ENCODE peak calls at places on chromosome 12, in ten cellular contexts. N is omental fat pad, R is prostate gland, P is NB4, B is astrocyte, W is A549, K is GM12864, O is brain microvascular endothelial cell, I is dorsolateral prefrontal cortex, M is HFF-Myc. D is an unnamed sample.

GRCh38 chr12:30622509-30622908 is 73.2 kb downstream of the IPO8 start:
- DNase-seq in P (peak), R (no peak), N (no peak), K (peak), W (no peak), O (peak), B (peak), I (no peak), M (no peak), D (peak)

GRCh38 chr12:109961612-109962011 is 34.6 kb downstream of the GIT2 start:
- DNase-seq in N (no peak), I (no peak), K (no peak), W (no peak), O (no peak), M (no peak), B (peak), R (no peak), P (no peak), D (no peak)

GRCh38 chr12:115468087-115468510 is 784.1 kb upstream of the TBX3 start:
- DNase-seq in W (peak), N (no peak), R (no peak), I (no peak), P (no peak), M (no peak), B (peak), K (no peak), O (peak), D (no peak)

GRCh38 chr12:111635524-111635923 is 36.4 kb upstream of the ATXN2 start:
- DNase-seq in B (peak), P (peak), R (no peak), K (no peak), M (no peak), I (no peak), N (no peak), W (no peak), O (no peak), D (no peak)

GRCh38 chr12:95970905-95971304 is 25.2 kb downstream of the HAL start:
- DNase-seq in N (no peak), P (no peak), B (peak), O (no peak), R (no peak), W (no peak), M (no peak), K (no peak), I (no peak), D (no peak)

GRCh38 chr12:10501031-10501430 is 4.7 kb upstream of the EIF2S3B start:
- DNase-seq in K (no peak), P (peak), M (no peak), O (no peak), N (no peak), I (no peak), B (no peak), W (no peak), R (no peak), D (no peak)

GRCh38 chr12:123571343-123571813 is 13.0 kb upstream of the TMED2 start:
- DNase-seq in W (peak), P (peak), B (peak), O (peak), K (no peak), I (no peak), N (peak), R (no peak), M (no peak), D (no peak)

GRCh38 chr12:96720363-96720705 is 186.7 kb upstream of the NEDD1 start:
- DNase-seq in P (peak), M (no peak), K (no peak), N (no peak), O (peak), R (peak), I (no peak), W (peak), B (no peak), D (peak)

GRCh38 chr12:105864316-105864715 is 274.4 kb downstream of the NUAK1 start:
- DNase-seq in W (no peak), N (no peak), R (no peak), P (no peak), O (no peak), I (no peak), M (no peak), K (no peak), B (no peak), D (no peak)

GRCh38 chr12:24695103-24695502 is 253.8 kb downstream of the BCAT1 start:
- DNase-seq in I (no peak), O (no peak), B (no peak), W (no peak), R (no peak), N (no peak), K (no peak), M (no peak), P (no peak), D (no peak)

GRCh38 chr12:47995976-47996375 is 8.3 kb downstream of the COL2A1 start:
- DNase-seq in M (no peak), K (no peak), R (peak), I (peak), N (no peak), B (peak), W (no peak), O (peak), P (no peak), D (no peak)

GRCh38 chr12:23954332-23954731 is 4.9 kb upstream of the SOX5 start:
- DNase-seq in O (peak), W (no peak), R (no peak), M (no peak), P (no peak), N (no peak), I (no peak), K (no peak), B (peak), D (no peak)

GRCh38 chr12:123089631-123090353 is 61.1 kb downstream of the PITPNM2 start:
- DNase-seq in M (peak), B (peak), N (no peak), I (no peak), O (peak), K (no peak), W (peak), R (no peak), P (peak), D (no peak)

GRCh38 chr12:31991815-31992214 is 32.6 kb downstream of the RESF1 start:
- DNase-seq in K (no peak), W (no peak), N (no peak), I (no peak), M (no peak), R (no peak), O (no peak), P (no peak), B (no peak), D (no peak)

GRCh38 chr12:114226241-114226928 is 179.6 kb downstream of the TBX5 start:
- DNase-seq in O (no peak), I (no peak), W (no peak), K (no peak), B (no peak), N (no peak), R (no peak), M (no peak), P (peak), D (no peak)

GRCh38 chr12:124620606-124621295 is 53.3 kb upstream of the NCOR2 start:
- DNase-seq in O (no peak), B (peak), W (no peak), I (no peak), P (no peak), K (no peak), N (no peak), R (no peak), M (no peak), D (no peak)

GRCh38 chr12:62724285-62724684 is 210.7 kb downstream of the PPM1H start:
- DNase-seq in K (no peak), O (no peak), N (no peak), R (no peak), B (no peak), M (no peak), P (no peak), W (no peak), I (no peak), D (no peak)

GRCh38 chr12:24991209-24992049 is 42.5 kb upstream of the BCAT1 start:
- DNase-seq in O (peak), M (peak), B (peak), I (no peak), N (no peak), K (peak), R (peak), W (peak), P (peak), D (peak)

GRCh38 chr12:89748791-89749190 is 40.2 kb upstream of the ATP2B1 start:
- DNase-seq in B (no peak), I (no peak), N (no peak), M (no peak), W (no peak), R (no peak), O (no peak), P (no peak), K (no peak), D (no peak)

GRCh38 chr12:114316076-114316475 is 89.9 kb downstream of the TBX5 start:
- DNase-seq in N (no peak), B (peak), I (no peak), P (no peak), M (no peak), W (no peak), O (peak), R (no peak), K (no peak), D (no peak)

GRCh38 chr12:68020049-68020448 is 30.8 kb downstream of the IFNG-AS1 start:
- DNase-seq in W (no peak), O (no peak), R (no peak), I (no peak), M (no peak), N (no peak), P (no peak), B (no peak), K (no peak), D (no peak)

GRCh38 chr12:101823891-101824290 is 6.9 kb downstream of the GNPTAB start:
- DNase-seq in M (peak), W (peak), N (no peak), R (peak), P (peak), O (peak), B (no peak), K (no peak), I (no peak), D (peak)

GRCh38 chr12:124720687-124721500 is 142.8 kb downstream of the SCARB1 start:
- DNase-seq in R (peak), W (no peak), M (no peak), I (peak), O (no peak), N (no peak), K (no peak), P (no peak), B (peak), D (no peak)

GRCh38 chr12:5723711-5724252 is 221.3 kb downstream of the ANO2 start:
- DNase-seq in W (no peak), P (no peak), R (no peak), I (no peak), K (no peak), M (no peak), O (no peak), B (no peak), N (no peak), D (no peak)

GRCh38 chr12:12903642-12904609 is 12.6 kb downstream of the GPRC5A start:
- DNase-seq in K (no peak), P (peak), M (no peak), R (no peak), W (no peak), O (no peak), I (no peak), B (no peak), N (no peak), D (no peak)

GRCh38 chr12:105253882-105254513 is 18.0 kb upstream of the APPL2 start:
- DNase-seq in B (peak), W (peak), P (no peak), O (peak), N (no peak), R (no peak), M (peak), K (no peak), I (no peak), D (no peak)

GRCh38 chr12:65935906-65936528 is 111.7 kb downstream of the HMGA2 start:
- DNase-seq in W (no peak), K (no peak), N (no peak), B (no peak), O (no peak), M (no peak), R (no peak), P (no peak), I (no peak), D (no peak)

GRCh38 chr12:94282675-94283074 is 134.3 kb downstream of the PLXNC1 start:
- DNase-seq in N (no peak), R (no peak), P (no peak), I (no peak), O (no peak), M (no peak), W (no peak), B (no peak), K (no peak), D (no peak)

GRCh38 chr12:39420043-39420442 is 22.9 kb downstream of the KIF21A start:
- DNase-seq in O (no peak), M (no peak), P (no peak), W (no peak), I (no peak), B (no peak), R (no peak), N (no peak), K (no peak), D (no peak)

DNA sequence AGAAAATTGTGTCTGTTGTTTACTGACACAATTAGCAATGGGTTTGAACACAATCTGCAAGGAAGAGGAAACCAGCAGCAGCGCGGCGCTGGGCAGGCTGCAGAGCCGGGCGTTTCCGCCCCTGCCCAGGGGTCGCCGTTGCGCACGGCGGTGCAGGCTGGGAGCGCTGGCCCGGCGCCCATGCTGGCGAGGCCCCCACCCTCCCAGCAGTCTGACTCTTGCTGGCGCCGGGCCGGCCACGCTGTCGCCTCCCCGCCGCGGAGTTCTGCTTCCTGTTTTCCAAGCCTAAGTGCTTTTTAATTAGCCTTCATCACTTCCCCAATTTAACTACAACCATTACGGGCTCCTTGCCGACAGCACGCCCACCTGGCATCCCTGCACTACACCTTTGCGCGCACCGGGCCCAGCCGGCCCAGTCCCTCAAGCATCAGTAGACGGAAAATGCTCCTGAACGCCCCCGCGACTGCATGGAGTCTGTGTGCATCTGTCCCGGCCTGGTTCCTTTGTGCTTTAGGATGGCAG is 212.1 kb downstream of the GXYLT1 start:
- DNase-seq in I (peak), N (no peak), P (peak), R (no peak), K (no peak), W (no peak), O (no peak), M (no peak), B (peak), D (peak)
- TF ChIP-seq CTCF in I (peak), N (no peak), P (no peak), R (no peak), K (no peak), W (no peak), O (no peak), M (no peak), B (no peak), D (no peak)

DNA sequence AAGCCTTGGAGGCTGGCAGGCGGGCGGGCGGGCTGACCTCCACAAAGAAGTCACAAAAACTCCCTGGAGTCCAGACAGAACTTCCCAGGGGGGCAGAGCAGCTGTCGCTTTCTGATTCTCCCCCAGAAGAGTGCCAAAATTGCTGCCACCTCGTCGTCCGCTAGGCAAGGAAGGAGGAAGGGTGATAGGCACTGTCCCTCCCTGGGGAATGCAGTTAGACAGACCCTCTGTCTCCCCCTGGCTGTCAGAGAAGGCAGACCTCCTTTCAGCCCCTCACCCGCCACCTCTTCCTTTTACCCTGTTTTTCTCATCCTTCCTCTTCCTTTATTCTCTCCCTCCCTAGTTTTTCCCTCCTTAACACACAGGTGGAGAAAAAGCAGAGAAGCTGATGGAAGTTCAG is 18.7 kb downstream of the GRIN2B start:
- DNase-seq in B (no peak), I (no peak), O (no peak), M (no peak), K (no peak), N (no peak), R (no peak), P (peak), W (peak), D (no peak)
- TF ChIP-seq CTCF in B (no peak), I (peak), O (peak), M (no peak), K (peak), N (no peak), R (no peak), P (peak), W (peak), D (peak)

DNA sequence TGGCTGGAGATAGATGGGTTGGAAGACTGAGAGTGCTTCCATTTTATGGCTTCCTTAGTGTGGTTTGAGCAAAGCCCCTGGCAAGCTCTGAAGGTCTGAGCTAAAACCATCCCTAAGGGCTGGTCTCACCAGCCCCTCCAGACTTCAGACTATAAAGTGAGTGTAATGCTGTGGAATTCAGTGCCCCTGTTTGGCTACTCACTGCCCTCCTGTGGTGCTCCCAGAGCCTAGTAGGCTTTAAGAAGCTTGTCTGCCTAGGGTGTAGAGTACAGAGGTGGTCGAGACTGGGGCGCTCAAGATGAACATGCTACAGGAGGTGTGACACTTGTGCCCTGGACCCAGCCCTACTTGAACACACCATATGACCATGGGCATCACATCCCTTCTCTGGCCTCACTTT is 246.7 kb upstream of the FKBP4 start:
- DNase-seq in I (no peak), N (no peak), P (peak), O (no peak), B (no peak), M (no peak), K (no peak), W (no peak), R (no peak), D (no peak)
- TF ChIP-seq CTCF in I (no peak), N (no peak), P (no peak), O (no peak), B (no peak), M (no peak), K (peak), W (no peak), R (no peak), D (no peak)

GRCh38 chr12:57763881-57764661 is 2.8 kb downstream of the CYP27B1 start:
- DNase-seq in M (no peak), R (no peak), O (no peak), K (no peak), W (no peak), B (no peak), I (no peak), P (no peak), N (no peak), D (no peak)

GRCh38 chr12:57765698-57766463 is 997 bp downstream of the CYP27B1 start:
- DNase-seq in K (no peak), I (no peak), B (no peak), N (no peak), R (no peak), P (no peak), O (no peak), W (no peak), M (no peak), D (no peak)

GRCh38 chr12:57766464-57767311 is at the start of gene CYP27B1:
- DNase-seq in W (no peak), B (no peak), R (no peak), I (no peak), N (no peak), P (peak), K (no peak), O (no peak), M (no peak), D (no peak)

GRCh38 chr12:57764662-57765002 is 2.2 kb downstream of the CYP27B1 start:
- DNase-seq in O (no peak), W (no peak), K (no peak), M (no peak), R (no peak), B (no peak), I (no peak), N (no peak), P (no peak), D (no peak)

DNA sequence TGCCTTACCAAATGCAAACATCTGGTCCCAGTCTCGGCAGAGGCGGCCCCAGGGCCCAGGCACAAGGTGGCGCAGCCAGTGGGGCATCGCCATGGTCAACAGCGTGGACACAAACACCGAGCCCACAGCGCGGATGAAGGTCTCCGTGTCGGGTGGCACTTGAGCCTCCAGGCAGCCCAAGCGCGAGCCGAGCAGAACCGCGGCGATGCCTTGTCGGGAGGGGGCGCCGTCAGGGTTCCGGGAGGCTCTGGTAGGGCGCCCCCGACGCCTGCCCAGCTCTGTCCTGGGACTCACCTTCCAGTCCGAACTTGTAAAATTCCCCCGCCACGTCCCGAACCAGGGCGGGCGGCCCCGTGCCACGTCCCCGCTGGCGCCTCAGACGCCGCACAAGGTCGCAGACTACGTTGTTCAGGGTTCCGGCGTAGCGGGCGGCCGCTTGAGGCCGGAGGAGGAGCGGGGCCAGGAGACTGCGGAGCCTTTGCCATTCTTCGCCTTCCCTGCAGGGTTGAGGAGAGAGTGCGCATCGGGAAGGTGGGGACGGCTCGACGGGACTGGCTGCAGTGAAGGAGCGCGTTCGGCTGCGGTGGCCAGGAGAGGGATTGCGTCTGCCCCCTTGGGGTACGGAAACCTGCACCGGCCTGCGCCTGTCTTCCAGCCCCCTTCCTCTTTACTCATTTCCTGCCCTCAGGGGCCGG is 1.7 kb downstream of the CYP27B1 start:
- DNase-seq in M (no peak), W (peak), R (no peak), P (peak), N (no peak), K (no peak), B (no peak), I (no peak), O (no peak), D (no peak)
- TF ChIP-seq CTCF in M (peak), W (peak), R (peak), P (peak), N (no peak), K (peak), B (no peak), I (no peak), O (peak), D (peak)

GRCh38 chr12:76552343-76552938 is 7.1 kb downstream of the OSBPL8 start:
- DNase-seq in M (no peak), N (no peak), K (no peak), O (no peak), I (no peak), W (no peak), B (peak), P (no peak), R (no peak), D (no peak)

GRCh38 chr12:76555797-76556196 is 3.8 kb downstream of the OSBPL8 start:
- DNase-seq in R (no peak), M (no peak), W (no peak), N (no peak), O (no peak), K (no peak), P (no peak), B (no peak), I (no peak), D (no peak)

GRCh38 chr12:76554411-76555225 is 5.0 kb downstream of the OSBPL8 start:
- DNase-seq in B (no peak), M (no peak), R (no peak), W (no peak), O (no peak), P (no peak), K (no peak), N (no peak), I (no peak), D (no peak)

GRCh38 chr12:76556373-76556772 is 3.2 kb downstream of the OSBPL8 start:
- DNase-seq in R (no peak), W (no peak), P (no peak), K (no peak), O (no peak), I (no peak), N (no peak), M (no peak), B (no peak), D (no peak)

GRCh38 chr12:76555226-76555767 is 4.3 kb downstream of the OSBPL8 start:
- DNase-seq in O (no peak), P (no peak), K (no peak), I (no peak), W (no peak), R (no peak), B (no peak), N (no peak), M (no peak), D (no peak)
- TF ChIP-seq CTCF in O (no peak), P (no peak), K (no peak), I (no peak), W (no peak), R (no peak), B (no peak), N (no peak), M (no peak), D (no peak)

D was measured in GM13977.